ENCODE peak calls at places on chromosomes 16 and 17, in five cellular contexts. One of them, this sample, is unnamed.

GRCh38 chr16:2039286-2040030 is 8.2 kb downstream of the NTHL1 start:
- DNase-seq in B cell: no peak
- DNase-seq in OCI-LY7: no peak
- DNase-seq in RWPE1: no peak
- DNase-seq in AG04449: peak
- DNase-seq in this sample: no peak

GRCh38 chr17:61002316-61002736 is 324.7 kb downstream of the BCAS3 start:
- DNase-seq in B cell: no peak
- DNase-seq in OCI-LY7: peak
- DNase-seq in RWPE1: peak
- DNase-seq in AG04449: no peak
- DNase-seq in this sample: peak

GRCh38 chr16:82152641-82153094 is 17.4 kb downstream of the MPHOSPH6 start:
- DNase-seq in B cell: no peak
- DNase-seq in OCI-LY7: no peak
- DNase-seq in RWPE1: no peak
- DNase-seq in AG04449: no peak
- DNase-seq in this sample: no peak

GRCh38 chr17:43316522-43317142 is 82.2 kb upstream of the ARL4D start:
- DNase-seq in B cell: no peak
- DNase-seq in OCI-LY7: peak
- DNase-seq in RWPE1: no peak
- DNase-seq in AG04449: no peak
- DNase-seq in this sample: peak

GRCh38 chr16:67800252-67801046 is 5.9 kb downstream of the RANBP10 start:
- DNase-seq in B cell: no peak
- DNase-seq in OCI-LY7: no peak
- DNase-seq in RWPE1: no peak
- DNase-seq in AG04449: no peak
- DNase-seq in this sample: no peak

GRCh38 chr16:89380681-89381080 is 109.7 kb downstream of the ANKRD11 start:
- DNase-seq in B cell: no peak
- DNase-seq in OCI-LY7: no peak
- DNase-seq in RWPE1: no peak
- DNase-seq in AG04449: no peak
- DNase-seq in this sample: no peak

GRCh38 chr17:70100983-70101382 is 26.0 kb downstream of the KCNJ16 start:
- DNase-seq in B cell: no peak
- DNase-seq in OCI-LY7: no peak
- DNase-seq in RWPE1: no peak
- DNase-seq in AG04449: no peak
- DNase-seq in this sample: no peak

GRCh38 chr17:27978689-27979175 is 63.7 kb upstream of the NLK start:
- DNase-seq in B cell: no peak
- DNase-seq in OCI-LY7: no peak
- DNase-seq in RWPE1: no peak
- DNase-seq in AG04449: no peak
- DNase-seq in this sample: no peak

GRCh38 chr17:30831257-30831656 is 509 bp upstream of the ATAD5 start:
- DNase-seq in B cell: no peak
- DNase-seq in OCI-LY7: peak
- DNase-seq in RWPE1: no peak
- DNase-seq in AG04449: no peak
- DNase-seq in this sample: peak

GRCh38 chr17:66451188-66452149 is 149.1 kb downstream of the PRKCA start:
- DNase-seq in B cell: no peak
- DNase-seq in OCI-LY7: no peak
- DNase-seq in RWPE1: no peak
- DNase-seq in AG04449: no peak
- DNase-seq in this sample: no peak
- TF ChIP-seq CTCF in B cell: no peak
- TF ChIP-seq CTCF in OCI-LY7: no peak
- TF ChIP-seq CTCF in RWPE1: no peak
- TF ChIP-seq CTCF in AG04449: no peak
- TF ChIP-seq CTCF in this sample: no peak

GRCh38 chr17:48612854-48613691 is 2.0 kb downstream of the HOXB8 start:
- DNase-seq in B cell: peak
- DNase-seq in OCI-LY7: peak
- DNase-seq in RWPE1: no peak
- DNase-seq in AG04449: no peak
- DNase-seq in this sample: peak
- TF ChIP-seq CTCF in B cell: peak
- TF ChIP-seq CTCF in OCI-LY7: peak
- TF ChIP-seq CTCF in RWPE1: peak
- TF ChIP-seq CTCF in AG04449: peak
- TF ChIP-seq CTCF in this sample: no peak

GRCh38 chr17:74515941-74516340 is 15.3 kb downstream of the CD300LB start:
- DNase-seq in B cell: no peak
- DNase-seq in OCI-LY7: no peak
- DNase-seq in RWPE1: no peak
- DNase-seq in AG04449: no peak
- DNase-seq in this sample: no peak
- TF ChIP-seq CTCF in B cell: no peak
- TF ChIP-seq CTCF in OCI-LY7: no peak
- TF ChIP-seq CTCF in RWPE1: no peak
- TF ChIP-seq CTCF in AG04449: no peak
- TF ChIP-seq CTCF in this sample: no peak

DNA sequence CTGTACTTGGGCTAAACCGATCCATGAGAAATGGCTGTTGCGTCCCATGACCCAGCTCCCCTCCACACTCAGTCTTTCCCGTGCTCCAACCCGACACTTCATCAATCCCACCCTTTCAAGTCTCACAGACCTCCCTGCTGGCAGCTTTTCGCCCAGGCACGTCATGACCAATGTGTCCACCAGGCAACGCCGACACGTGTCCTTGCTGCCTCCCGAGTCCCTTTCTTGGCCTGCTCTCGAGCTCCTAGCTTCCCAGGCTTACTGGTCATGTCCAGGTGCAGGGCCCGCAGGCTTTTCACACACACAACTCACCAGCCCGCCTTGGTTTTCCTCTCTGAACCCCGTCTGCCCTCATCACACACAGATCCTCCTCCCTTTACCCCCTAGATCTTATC is 12.2 kb downstream of the MNT start:
- DNase-seq in B cell: no peak
- DNase-seq in OCI-LY7: no peak
- DNase-seq in RWPE1: no peak
- DNase-seq in AG04449: no peak
- DNase-seq in this sample: no peak
- TF ChIP-seq CTCF in B cell: no peak
- TF ChIP-seq CTCF in OCI-LY7: no peak
- TF ChIP-seq CTCF in RWPE1: no peak
- TF ChIP-seq CTCF in AG04449: no peak
- TF ChIP-seq CTCF in this sample: no peak

GRCh38 chr16:11688520-11688886 is 20.2 kb downstream of the SNN start:
- DNase-seq in B cell: no peak
- DNase-seq in OCI-LY7: no peak
- DNase-seq in RWPE1: no peak
- DNase-seq in AG04449: no peak
- DNase-seq in this sample: no peak

GRCh38 chr16:11686713-11687112 is 18.5 kb downstream of the SNN start:
- DNase-seq in B cell: no peak
- DNase-seq in OCI-LY7: peak
- DNase-seq in RWPE1: no peak
- DNase-seq in AG04449: no peak
- DNase-seq in this sample: no peak

GRCh38 chr16:11687606-11688519 is 19.6 kb downstream of the SNN start:
- DNase-seq in B cell: no peak
- DNase-seq in OCI-LY7: peak
- DNase-seq in RWPE1: no peak
- DNase-seq in AG04449: no peak
- DNase-seq in this sample: no peak

GRCh38 chr16:11691235-11691634 is 23.0 kb downstream of the SNN start:
- DNase-seq in B cell: no peak
- DNase-seq in OCI-LY7: no peak
- DNase-seq in RWPE1: no peak
- DNase-seq in AG04449: no peak
- DNase-seq in this sample: no peak

GRCh38 chr16:11689031-11689840 is 21.0 kb downstream of the SNN start:
- DNase-seq in B cell: peak
- DNase-seq in OCI-LY7: peak
- DNase-seq in RWPE1: no peak
- DNase-seq in AG04449: no peak
- DNase-seq in this sample: peak
- TF ChIP-seq CTCF in B cell: no peak
- TF ChIP-seq CTCF in OCI-LY7: no peak
- TF ChIP-seq CTCF in RWPE1: no peak
- TF ChIP-seq CTCF in AG04449: no peak
- TF ChIP-seq CTCF in this sample: no peak

DNA sequence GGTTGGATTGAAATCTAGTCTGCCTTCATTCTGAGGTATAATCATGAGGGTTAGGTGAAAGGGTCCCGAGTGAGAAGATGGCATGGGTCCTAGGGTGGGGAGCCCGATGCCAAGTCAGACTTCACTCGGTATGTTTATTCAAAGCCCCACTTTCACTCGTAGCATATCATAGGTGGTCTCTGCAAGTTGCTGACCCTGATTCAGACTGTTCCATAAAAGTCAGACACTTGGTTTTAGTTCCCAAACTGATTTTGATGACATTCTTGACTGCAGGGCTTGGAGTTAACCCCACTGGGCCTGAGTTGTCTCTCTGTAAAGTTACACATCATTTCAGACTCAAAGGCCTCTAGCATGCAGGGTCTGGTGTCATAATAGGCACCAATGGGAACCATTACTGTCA is 17.8 kb downstream of the HAPSTR1 start:
- DNase-seq in B cell: no peak
- DNase-seq in OCI-LY7: no peak
- DNase-seq in RWPE1: no peak
- DNase-seq in AG04449: no peak
- DNase-seq in this sample: no peak
- TF ChIP-seq CTCF in B cell: no peak
- TF ChIP-seq CTCF in OCI-LY7: no peak
- TF ChIP-seq CTCF in RWPE1: no peak
- TF ChIP-seq CTCF in AG04449: no peak
- TF ChIP-seq CTCF in this sample: no peak

DNA sequence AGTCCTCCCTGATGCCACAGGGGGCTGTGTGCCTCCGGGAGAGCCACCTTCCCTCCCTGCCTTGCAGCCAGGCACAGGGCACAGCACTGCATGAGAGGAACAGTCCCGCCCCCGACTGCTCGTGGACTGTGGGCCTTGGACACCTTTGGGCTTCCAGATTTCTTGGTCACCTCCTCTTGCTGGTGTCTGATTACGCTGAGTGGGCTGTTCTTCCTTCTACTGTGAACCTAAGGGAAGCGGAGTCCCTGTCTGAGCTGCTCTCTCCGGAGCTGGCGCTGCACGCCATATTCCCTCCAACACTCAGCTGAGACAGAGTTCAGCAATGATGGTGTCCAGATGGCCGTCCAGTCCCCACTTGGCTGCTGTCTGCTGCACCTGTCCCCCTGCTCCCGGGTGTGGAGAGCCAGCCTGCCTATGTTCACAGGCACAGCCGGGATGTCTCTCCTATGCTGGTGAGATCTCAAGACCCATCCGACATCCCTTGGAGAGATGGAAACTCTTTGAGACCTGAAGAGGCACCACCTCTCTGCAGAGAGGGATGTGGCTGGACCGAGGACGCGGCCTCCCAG is 171.7 kb downstream of the ENGASE start:
- DNase-seq in B cell: no peak
- DNase-seq in OCI-LY7: no peak
- DNase-seq in RWPE1: no peak
- DNase-seq in AG04449: no peak
- DNase-seq in this sample: no peak
- TF ChIP-seq CTCF in B cell: no peak
- TF ChIP-seq CTCF in OCI-LY7: no peak
- TF ChIP-seq CTCF in RWPE1: no peak
- TF ChIP-seq CTCF in AG04449: no peak
- TF ChIP-seq CTCF in this sample: no peak

GRCh38 chr16:13839577-13839976 is 80.4 kb upstream of the ERCC4 start:
- DNase-seq in B cell: no peak
- DNase-seq in OCI-LY7: peak
- DNase-seq in RWPE1: no peak
- DNase-seq in AG04449: no peak
- DNase-seq in this sample: no peak
- TF ChIP-seq CTCF in B cell: no peak
- TF ChIP-seq CTCF in OCI-LY7: peak
- TF ChIP-seq CTCF in RWPE1: no peak
- TF ChIP-seq CTCF in AG04449: no peak
- TF ChIP-seq CTCF in this sample: no peak